ENCODE peak calls at places on chromosomes 4 and X, in nine cellular contexts. V is stomach, D is heart left ventricle, Z is transverse colon, R is suprapubic skin, X is HCT116, P is breast epithelium, Q is right lobe of liver, W is esophagus muscularis mucosa. T is an unnamed sample. For H3K4me1, the result is how much of the 10 kb centered on the place peaks cover.

GRCh38 chr4:89800527-89801103 is 36.3 kb downstream of the SNCA start:
- DNase-seq in V (no peak), D (no peak), Z (no peak), R (no peak), X (no peak), P (no peak), Q (no peak), W (no peak), T (no peak)

GRCh38 chr4:74433043-74433442 is 11.9 kb upstream of the AREG start:
- DNase-seq in V (no peak), D (no peak), Z (no peak), R (no peak), X (no peak), P (no peak), Q (no peak), W (no peak), T (no peak)

GRCh38 chr4:107380190-107380589 is 339.8 kb downstream of the PAPSS1 start:
- DNase-seq in V (no peak), D (no peak), Z (no peak), R (no peak), X (no peak), P (no peak), Q (no peak), W (no peak), T (no peak)

GRCh38 chrX:10795721-10796120 is 175.3 kb upstream of the MID1 start:
- DNase-seq in V (no peak), D (no peak), Z (no peak), R (no peak), X (no peak), P (no peak), Q (no peak), W (no peak), T (no peak)

GRCh38 chr4:91057871-91058270 is 930.7 kb downstream of the CCSER1 start:
- DNase-seq in V (no peak), D (no peak), Z (no peak), R (no peak), X (no peak), P (no peak), Q (no peak), W (no peak), T (no peak)

GRCh38 chr4:123443401-123444297 is 47.1 kb downstream of the SPRY1 start:
- DNase-seq in V (no peak), D (no peak), Z (peak), R (no peak), X (no peak), P (no peak), Q (no peak), W (no peak), T (no peak)

GRCh38 chrX:150476183-150476699 is 92.2 kb upstream of the MTM1 start:
- DNase-seq in V (no peak), D (no peak), Z (no peak), R (no peak), X (no peak), P (no peak), Q (no peak), W (no peak), T (no peak)

GRCh38 chrX:123274796-123275195 is 90.7 kb downstream of the GRIA3 start:
- DNase-seq in V (no peak), D (no peak), Z (no peak), R (no peak), X (no peak), P (no peak), Q (no peak), W (no peak), T (no peak)

GRCh38 chrX:115525486-115525885 is 35.5 kb upstream of the PLS3 start:
- DNase-seq in V (no peak), D (no peak), Z (no peak), R (no peak), X (no peak), P (no peak), Q (no peak), W (no peak), T (peak)

GRCh38 chr4:40710484-40711269 is 39.1 kb upstream of the NSUN7 start:
- DNase-seq in V (no peak), D (no peak), Z (no peak), R (no peak), X (no peak), P (no peak), Q (no peak), W (no peak), T (no peak)

GRCh38 chrX:38484607-38485498 is 76.5 kb upstream of the TSPAN7 start:
- DNase-seq in V (no peak), D (no peak), Z (no peak), R (no peak), X (no peak), P (no peak), Q (no peak), W (no peak), T (peak)

GRCh38 chr4:41022116-41022515 is 192.2 kb downstream of the APBB2 start:
- DNase-seq in V (no peak), D (no peak), Z (no peak), R (no peak), X (no peak), P (no peak), Q (no peak), W (no peak), T (no peak)

GRCh38 chr4:113328514-113328913 is 279.1 kb downstream of the ANK2 start:
- DNase-seq in V (no peak), D (no peak), Z (no peak), R (no peak), X (no peak), P (no peak), Q (no peak), W (no peak), T (no peak)

GRCh38 chr4:152983221-152983620 is 47.1 kb downstream of the FHDC1 start:
- DNase-seq in V (no peak), D (no peak), Z (no peak), R (no peak), X (no peak), P (no peak), Q (no peak), W (no peak), T (no peak)

GRCh38 chrX:119228506-119229290 is 7.4 kb upstream of the PGRMC1 start:
- DNase-seq in V (no peak), D (no peak), Z (no peak), R (no peak), X (no peak), P (no peak), Q (no peak), W (no peak), T (no peak)

GRCh38 chr4:5804656-5805055 is 88.2 kb downstream of the CRMP1 start:
- DNase-seq in V (no peak), D (no peak), Z (no peak), R (peak), X (no peak), P (no peak), Q (no peak), W (no peak), T (no peak)

GRCh38 chr4:176565044-176565443 is 227.7 kb downstream of the VEGFC start:
- DNase-seq in V (no peak), D (no peak), Z (no peak), R (no peak), X (no peak), P (no peak), Q (no peak), W (no peak), T (no peak)

GRCh38 chrX:10569946-10570345 is 50.4 kb downstream of the MID1 start:
- DNase-seq in V (no peak), D (no peak), Z (no peak), R (no peak), X (no peak), P (no peak), Q (no peak), W (no peak), T (no peak)

GRCh38 chrX:66677430-66677829 is 38.6 kb upstream of the EDA2R start:
- DNase-seq in V (no peak), D (no peak), Z (no peak), R (no peak), X (no peak), P (no peak), Q (no peak), W (no peak), T (no peak)

GRCh38 chr4:150501983-150502382 is 80.0 kb upstream of the MAB21L2 start:
- DNase-seq in V (no peak), D (no peak), Z (no peak), R (no peak), X (no peak), P (no peak), Q (no peak), W (no peak), T (no peak)

GRCh38 chrX:39577206-39577605 is 520.6 kb downstream of the BCOR start:
- DNase-seq in V (no peak), D (no peak), Z (no peak), R (no peak), X (no peak), P (no peak), Q (no peak), W (no peak), T (no peak)

GRCh38 chrX:51694254-51694653 is 11.6 kb upstream of the CENPVL2 start:
- DNase-seq in V (no peak), D (no peak), Z (no peak), R (no peak), X (no peak), P (no peak), Q (no peak), W (no peak), T (no peak)

GRCh38 chrX:104329731-104330130 is 75.0 kb upstream of the ESX1 start:
- DNase-seq in V (no peak), D (no peak), Z (no peak), R (no peak), X (no peak), P (no peak), Q (no peak), W (no peak), T (no peak)

GRCh38 chrX:74505437-74505836 is 84.1 kb downstream of the SLC16A2 start:
- DNase-seq in V (no peak), D (no peak), Z (no peak), R (no peak), X (no peak), P (no peak), Q (no peak), W (no peak), T (peak)

DNA sequence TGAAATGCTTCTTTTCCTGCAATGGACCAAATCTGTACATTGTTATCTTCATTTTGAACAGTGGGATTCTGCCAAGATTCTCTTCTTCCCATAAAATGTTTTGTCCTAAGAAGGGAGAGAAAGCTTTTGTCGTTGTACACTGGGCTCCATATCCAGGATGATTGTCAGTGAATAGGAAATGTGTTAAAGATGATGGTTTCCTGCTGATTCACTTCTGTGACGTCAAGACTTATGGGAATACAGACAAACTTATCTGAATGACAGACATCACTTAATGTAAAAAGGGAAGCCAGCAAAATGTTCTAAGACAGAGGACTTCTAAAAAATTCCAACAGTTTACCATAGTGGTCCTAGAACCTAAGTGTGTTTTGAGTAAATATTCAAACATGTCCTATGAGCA is 53.7 kb upstream of the HPF1 start:
- DNase-seq in V (no peak), D (no peak), Z (no peak), R (no peak), X (no peak), P (no peak), Q (no peak), W (no peak), T (no peak)
- TF ChIP-seq CTCF in V (no peak), D (no peak), Z (no peak), R (no peak), X (no peak), P (no peak), Q (no peak), W (no peak), T (no peak)

GRCh38 chrX:53422091-53422914 is at the start of the genes RIBC1 and SMC1A:
- DNase-seq in V (peak), D (peak), Z (peak), R (peak), X (peak), P (peak), Q (peak), W (peak), T (peak)
- TF ChIP-seq POLR2A in V (peak), D (peak), Z (peak), R (peak), X (no peak), P (peak), Q (peak), W (peak), T (peak)

DNA sequence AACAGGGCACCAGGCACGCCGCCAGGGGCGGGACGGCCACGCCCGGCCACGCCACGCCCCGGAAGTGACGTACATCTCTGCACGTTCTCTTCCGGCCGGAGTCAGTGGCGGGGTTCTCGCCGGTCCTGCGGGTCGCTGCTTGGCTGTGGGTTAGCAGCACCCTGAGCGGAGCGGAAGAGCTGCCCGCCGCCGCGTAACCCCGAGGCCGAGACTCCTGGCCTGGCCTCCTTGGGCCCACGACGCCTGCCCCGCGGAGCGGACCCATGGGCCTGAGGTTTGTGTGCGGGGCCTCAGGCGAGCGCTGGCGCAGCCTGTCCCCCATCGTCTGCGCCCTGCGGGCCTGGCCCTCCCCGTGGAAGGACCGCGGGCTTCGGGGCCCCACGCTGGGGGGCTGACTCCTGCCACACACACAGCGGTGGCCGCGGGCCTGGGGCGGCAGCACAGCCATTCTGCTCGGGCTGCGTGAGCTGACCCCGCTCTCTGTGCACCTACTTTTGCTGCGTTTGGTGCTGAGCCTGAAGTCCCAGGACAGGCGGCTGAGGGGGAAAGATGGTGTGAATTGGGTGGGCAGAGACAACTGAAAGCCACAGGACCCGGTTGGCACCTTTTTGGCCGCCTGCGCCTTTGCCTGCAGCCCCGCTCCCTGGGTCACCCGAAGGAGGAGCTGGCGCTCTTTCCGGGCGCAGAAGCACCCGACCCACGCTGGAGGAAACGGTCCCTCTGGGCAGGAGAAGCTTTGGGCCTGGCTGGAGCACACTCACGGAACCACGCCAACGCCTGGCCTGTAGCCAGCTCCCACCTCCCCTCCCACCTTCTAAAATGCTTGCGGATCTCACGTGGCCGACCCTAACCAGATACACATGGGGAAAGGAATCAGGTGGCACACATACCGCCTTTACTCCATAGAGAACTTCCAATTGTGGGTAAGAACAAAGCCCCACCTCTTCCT is 28.1 kb downstream of the NOP14 start:
- DNase-seq in V (peak), D (peak), Z (peak), R (peak), X (peak), P (peak), Q (peak), W (peak), T (peak)
- H3K4me1 ChIP-seq in V (half or more), D (under half), Z (under half), R (half or more), X (under half), P (under half), Q (under half), W (half or more), T (half or more)

GRCh38 chr4:102449751-102450352 is 51.3 kb upstream of the NFKB1 start:
- DNase-seq in V (peak), D (peak), Z (peak), R (no peak), X (peak), P (no peak), Q (no peak), W (no peak), T (peak)
- TF ChIP-seq CTCF in V (no peak), D (peak), Z (peak), R (peak), X (peak), P (peak), Q (peak), W (peak), T (peak)

GRCh38 chr4:76585897-76586360 is 150.9 kb downstream of the SHROOM3 start:
- DNase-seq in V (peak), D (peak), Z (peak), R (peak), X (peak), P (peak), Q (peak), W (no peak), T (peak)
- TF ChIP-seq POLR2A in V (peak), D (peak), Z (peak), R (no peak), X (no peak), P (peak), Q (peak), W (no peak), T (peak)

GRCh38 chr4:72974694-72975487 is 94.6 kb downstream of the COX18 start:
- DNase-seq in V (no peak), D (no peak), Z (no peak), R (no peak), X (no peak), P (no peak), Q (no peak), W (no peak), T (no peak)
- H3K4me1 ChIP-seq in V (under half), D (under half), Z (under half), R (under half), X (under half), P (under half), Q (under half), W (under half), T (under half)

GRCh38 chr4:85688055-85688740 is 213.2 kb downstream of the ARHGAP24 start:
- DNase-seq in V (no peak), D (no peak), Z (no peak), R (no peak), X (no peak), P (no peak), Q (no peak), W (no peak), T (no peak)

GRCh38 chr4:85684676-85685075 is 209.7 kb downstream of the ARHGAP24 start:
- DNase-seq in V (no peak), D (no peak), Z (no peak), R (no peak), X (no peak), P (no peak), Q (no peak), W (no peak), T (no peak)

GRCh38 chr4:85681194-85681803 is 206.3 kb downstream of the ARHGAP24 start:
- DNase-seq in V (no peak), D (peak), Z (peak), R (peak), X (no peak), P (no peak), Q (no peak), W (no peak), T (peak)

GRCh38 chr4:85682391-85682790 is 207.4 kb downstream of the ARHGAP24 start:
- DNase-seq in V (no peak), D (no peak), Z (no peak), R (no peak), X (no peak), P (no peak), Q (no peak), W (no peak), T (no peak)

GRCh38 chr4:85686398-85686797 is 211.4 kb downstream of the ARHGAP24 start:
- DNase-seq in V (no peak), D (no peak), Z (no peak), R (no peak), X (no peak), P (no peak), Q (no peak), W (no peak), T (no peak)
- TF ChIP-seq CTCF in V (no peak), D (no peak), Z (no peak), R (no peak), X (no peak), P (no peak), Q (no peak), W (no peak), T (no peak)

DNA sequence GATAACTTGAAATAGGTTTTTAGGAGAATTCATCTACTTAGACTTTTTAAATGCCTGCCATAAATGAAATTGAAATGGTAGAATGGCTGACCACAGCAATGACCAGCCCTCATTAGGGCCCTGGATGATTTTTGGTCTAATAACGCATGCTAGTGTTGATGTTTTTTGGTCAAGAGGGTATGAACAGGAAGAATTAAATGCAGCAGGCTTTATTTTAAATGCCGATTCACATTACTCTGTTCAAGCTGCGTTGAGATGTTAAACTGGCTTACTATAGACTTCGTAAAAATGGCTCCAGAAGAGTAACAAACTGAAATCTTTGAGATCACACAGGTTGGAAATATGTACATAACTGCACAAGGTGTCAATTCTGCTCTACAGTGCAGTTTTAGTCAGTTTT is 14.6 kb downstream of the DDX3X start:
- DNase-seq in V (no peak), D (no peak), Z (no peak), R (no peak), X (no peak), P (no peak), Q (no peak), W (no peak), T (no peak)
- TF ChIP-seq POLR2A in V (no peak), D (no peak), Z (no peak), R (no peak), X (no peak), P (no peak), Q (no peak), W (no peak), T (no peak)

T was measured in thyroid gland.